ENCODE peak calls at places on chromosomes 11 and 22, in four cellular contexts. B, V, L and G are unnamed samples.

GRCh38 chr11:34274712-34275398 is 83.0 kb downstream of the ABTB2 start:
- DNase-seq in B (no peak), V (no peak), L (no peak), G (peak; percentile 34)

GRCh38 chr22:26553056-26553752 is 36.7 kb downstream of the TPST2 start:
- DNase-seq in B (no peak), V (no peak), L (no peak), G (no peak)

GRCh38 chr22:35568751-35569725 is 28.4 kb downstream of the RASD2 start:
- DNase-seq in B (no peak), V (no peak), L (no peak), G (no peak)

GRCh38 chr11:8258771-8259170 is 4.9 kb downstream of the LMO1 start:
- DNase-seq in B (no peak), V (peak; percentile 14), L (no peak), G (no peak)

GRCh38 chr22:40855104-40855959 is 1.1 kb downstream of the ST13 start:
- DNase-seq in B (no peak), V (no peak), L (peak; percentile 4), G (no peak)

GRCh38 chr22:42680648-42681047 is 31.5 kb upstream of the CYB5R3 start:
- DNase-seq in B (no peak), V (no peak), L (no peak), G (no peak)

GRCh38 chr11:7657306-7658025 is 15.8 kb downstream of the CYB5R2 start:
- DNase-seq in B (no peak), V (peak; percentile 33), L (no peak), G (peak; percentile 18)

GRCh38 chr11:72233056-72233772 is 8.6 kb downstream of the INPPL1 start:
- DNase-seq in B (no peak), V (no peak), L (no peak), G (no peak)

GRCh38 chr11:110908401-110909106 is 196.3 kb upstream of the ARHGAP20 start:
- DNase-seq in B (no peak), V (no peak), L (no peak), G (no peak)

GRCh38 chr11:131912127-131912526 is 541.7 kb downstream of the NTM start:
- DNase-seq in B (no peak), V (no peak), L (no peak), G (no peak)

GRCh38 chr11:44270403-44271192 is 39.3 kb downstream of the ALX4 start:
- DNase-seq in B (no peak), V (no peak), L (no peak), G (no peak)

GRCh38 chr11:68036717-68037239 is 2.0 kb upstream of the TCIRG1 start:
- DNase-seq in B (no peak), V (peak; percentile 75), L (no peak), G (no peak)

GRCh38 chr11:126764221-126764620 is 236.3 kb downstream of the KIRREL3 start:
- DNase-seq in B (no peak), V (no peak), L (no peak), G (no peak)

GRCh38 chr11:1228921-1229451 is 6.1 kb downstream of the MUC5B start:
- DNase-seq in B (no peak), V (no peak), L (no peak), G (no peak)

GRCh38 chr11:119807402-119807801 is 78.4 kb upstream of the NECTIN1 start:
- DNase-seq in B (no peak), V (no peak), L (no peak), G (no peak)

GRCh38 chr11:81573367-81573766 is 1160.3 kb downstream of the FAM181B start:
- DNase-seq in B (no peak), V (no peak), L (no peak), G (no peak)

GRCh38 chr11:19344661-19345518 is 104.1 kb upstream of the E2F8 start:
- DNase-seq in B (no peak), V (no peak), L (no peak), G (peak; percentile 61)

GRCh38 chr11:100930185-100930778 is 199.3 kb downstream of the PGR start:
- DNase-seq in B (no peak), V (peak; percentile 2), L (no peak), G (no peak)

GRCh38 chr22:44793106-44793505 is 40.7 kb downstream of the ARHGAP8 start:
- DNase-seq in B (no peak), V (no peak), L (no peak), G (no peak)

GRCh38 chr11:10604340-10604748 is 35.9 kb upstream of the LYVE1 start:
- DNase-seq in B (no peak), V (peak; percentile 4), L (no peak), G (no peak)

GRCh38 chr22:36671398-36671797 is 32.2 kb downstream of the CACNG2 start:
- DNase-seq in B (no peak), V (no peak), L (no peak), G (no peak)

GRCh38 chr11:27013741-27014415 is 20.0 kb downstream of the FIBIN start:
- DNase-seq in B (no peak), V (no peak), L (no peak), G (no peak)

GRCh38 chr22:23713696-23714595 is 23.1 kb downstream of the RGL4 start:
- DNase-seq in B (no peak), V (no peak), L (no peak), G (no peak)

GRCh38 chr11:75338516-75339218 is 12.8 kb downstream of the ARRB1 start:
- DNase-seq in B (no peak), V (no peak), L (no peak), G (no peak)

GRCh38 chr22:30016596-30016995 is 63.7 kb upstream of the HORMAD2 start:
- DNase-seq in B (no peak), V (no peak), L (no peak), G (no peak)